ENCODE peak calls at places on chromosomes 4 and X, in nine cellular contexts. J, I, H, Z, N, A, G, X and V are unnamed samples.

GRCh38 chr4:82780398-82781231 is 18.0 kb downstream of the SCD5 start:
- DNase-seq in A (peak), I (no peak), J (no peak), N (no peak), H (peak), Z (no peak), G (no peak), X (peak), V (no peak)

GRCh38 chr4:104693601-104694201 is 199.0 kb upstream of the CXXC4 start:
- DNase-seq in Z (peak), A (no peak), H (no peak), I (peak), J (no peak), N (no peak), G (no peak), X (peak), V (no peak)

GRCh38 chrX:111829345-111829744 is 46.6 kb upstream of the TRPC5OS start:
- DNase-seq in Z (no peak), I (no peak), N (no peak), H (no peak), A (no peak), J (no peak), X (no peak), G (no peak), V (no peak)

GRCh38 chr4:139892973-139893736 is 227.5 kb downstream of the MGST2 start:
- DNase-seq in X (no peak), Z (no peak), G (no peak), N (no peak), J (peak), H (no peak), I (no peak), A (no peak), V (no peak)

GRCh38 chrX:155747520-155747919 is 133.6 kb upstream of the VAMP7 start:
- DNase-seq in A (peak), N (no peak), G (no peak), I (no peak), X (no peak), H (no peak), Z (no peak), J (no peak), V (no peak)

GRCh38 chr4:99403380-99404194 is 31.6 kb downstream of the ADH7 start:
- DNase-seq in N (no peak), J (no peak), G (no peak), X (no peak), H (no peak), Z (peak), I (no peak), A (no peak), V (no peak)

GRCh38 chr4:1523506-1523905 is 117.3 kb upstream of the NKX1-1 start:
- DNase-seq in X (no peak), A (no peak), I (no peak), J (no peak), Z (no peak), H (no peak), N (no peak), G (no peak), V (no peak)

GRCh38 chr4:5691491-5692132 is 16.7 kb downstream of the EVC2 start:
- DNase-seq in H (no peak), Z (no peak), A (no peak), G (no peak), N (no peak), J (no peak), I (no peak), X (no peak), V (no peak)

GRCh38 chr4:66640216-66640615 is 905.1 kb downstream of the CENPC start:
- DNase-seq in A (no peak), G (no peak), J (no peak), H (no peak), I (no peak), Z (no peak), N (no peak), X (no peak), V (no peak)

DNA sequence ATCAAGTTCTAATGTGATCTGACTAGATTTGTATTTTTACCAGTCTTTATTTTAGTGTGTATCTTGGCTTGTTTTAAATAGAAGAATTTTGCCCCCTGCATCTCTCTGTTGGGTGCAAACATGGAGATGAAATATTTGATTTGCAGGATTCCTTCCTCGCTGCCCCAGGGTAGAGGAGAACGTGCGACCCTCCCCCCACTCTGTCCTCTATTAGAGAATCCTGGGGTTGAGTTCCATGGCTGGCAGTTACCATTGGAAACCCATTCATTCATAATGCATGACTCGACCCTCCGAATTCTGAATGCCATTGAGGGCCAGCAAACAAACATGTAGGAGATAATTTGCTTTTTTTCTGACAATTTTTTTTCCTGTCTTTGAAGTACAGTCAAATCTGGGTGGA is 53.7 kb downstream of the TRIM2 start:
- DNase-seq in N (no peak), X (no peak), Z (no peak), G (no peak), A (no peak), H (no peak), I (peak), J (no peak), V (no peak)
- H3K4me3 ChIP-seq in N (no peak), X (no peak), Z (no peak), G (no peak), A (no peak), H (no peak), I (peak), J (no peak), V (no peak)

GRCh38 chr4:8859550-8860095 is 12.0 kb downstream of the HMX1 start:
- DNase-seq in H (no peak), G (no peak), I (peak), A (no peak), Z (no peak), N (no peak), X (no peak), J (no peak), V (no peak)

GRCh38 chr4:8858188-8858924 is 13.3 kb downstream of the HMX1 start:
- DNase-seq in Z (no peak), N (no peak), X (no peak), H (no peak), J (no peak), I (peak), A (no peak), G (no peak), V (no peak)

GRCh38 chr4:8856835-8857590 is 14.6 kb downstream of the HMX1 start:
- DNase-seq in H (no peak), X (no peak), A (no peak), J (no peak), I (peak), N (no peak), G (no peak), Z (no peak), V (no peak)

GRCh38 chr4:8858925-8859210 is 12.8 kb downstream of the HMX1 start:
- DNase-seq in J (no peak), I (no peak), A (no peak), X (no peak), H (no peak), N (no peak), Z (no peak), G (no peak), V (no peak)

DNA sequence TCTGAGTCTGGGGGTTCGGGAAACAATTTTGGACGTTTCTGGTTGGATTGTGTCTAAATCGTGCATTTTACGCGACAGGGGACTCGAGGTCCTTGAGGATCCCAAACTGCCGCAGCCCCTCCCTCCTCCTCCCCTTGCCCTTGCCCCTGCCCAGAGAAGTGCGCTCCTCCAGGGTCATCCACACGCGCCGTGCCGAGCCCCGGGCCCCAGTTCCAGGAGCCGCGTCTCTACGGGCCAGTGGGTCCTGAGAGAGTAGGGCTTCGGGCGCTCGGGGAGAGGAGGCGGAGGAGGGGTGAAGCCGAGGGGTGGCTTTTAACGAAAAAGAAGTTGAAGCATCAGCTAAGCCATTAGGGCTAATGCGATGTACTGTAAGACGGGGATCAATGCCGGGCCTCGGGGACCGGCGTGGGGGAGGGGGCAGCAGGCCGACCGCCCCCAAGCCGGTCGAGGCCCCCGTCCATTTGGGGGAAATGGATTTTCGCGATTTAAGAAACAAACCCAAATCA is 13.9 kb downstream of the HMX1 start:
- DNase-seq in J (no peak), Z (no peak), X (no peak), H (no peak), G (no peak), N (no peak), A (no peak), I (peak), V (no peak)
- H3K4me3 ChIP-seq in J (no peak), Z (peak), X (peak), H (no peak), G (no peak), N (no peak), A (no peak), I (peak), V (no peak)

DNA sequence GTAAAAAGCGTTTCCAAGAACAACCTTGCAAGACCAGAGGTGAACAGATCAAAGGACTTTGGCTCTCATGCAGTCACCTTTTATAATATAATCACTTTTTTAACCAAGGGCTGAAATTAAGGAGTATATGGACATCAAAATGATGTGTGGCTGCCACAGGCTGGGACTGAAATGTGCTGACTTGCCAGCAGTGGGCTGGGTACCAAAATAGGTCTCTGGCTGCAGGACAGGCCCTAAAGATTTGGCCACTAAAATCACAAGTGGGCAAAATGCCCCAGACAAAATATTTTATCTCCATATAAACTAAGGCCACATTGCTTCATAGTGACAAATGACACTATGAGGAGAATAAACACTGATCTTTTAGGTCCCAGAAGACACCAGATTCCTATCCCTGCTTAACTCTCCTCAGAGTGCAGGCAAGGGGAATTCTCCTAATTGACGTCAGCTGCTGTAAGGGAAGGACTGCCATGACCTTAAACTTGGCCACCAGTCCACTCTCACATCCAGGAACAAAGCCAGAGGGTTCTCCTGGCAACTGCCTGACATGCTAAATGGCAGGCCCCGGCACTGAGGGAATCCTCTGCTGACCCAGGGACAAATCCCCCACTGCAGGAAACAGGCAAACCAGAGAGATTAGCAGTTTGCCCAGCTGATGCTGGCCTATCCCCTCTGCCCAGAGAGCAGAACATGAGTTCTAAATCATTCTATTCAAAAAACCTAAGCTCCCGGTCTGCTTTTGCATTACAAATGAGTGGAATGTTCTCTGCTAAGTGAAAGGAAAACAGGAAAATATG is 155.8 kb downstream of the PPP3CA start:
- DNase-seq in J (no peak), G (no peak), A (peak), X (peak), N (peak), Z (no peak), I (no peak), H (peak), V (peak)
- H3K4me3 ChIP-seq in J (no peak), G (no peak), A (no peak), X (no peak), N (no peak), Z (no peak), I (no peak), H (no peak), V (no peak)

GRCh38 chrX:63754860-63755579 is 30.0 kb downstream of the ARHGEF9 start:
- DNase-seq in Z (peak), G (peak), N (peak), X (peak), A (peak), I (peak), J (peak), H (peak), V (peak)

GRCh38 chrX:63751481-63751880 is 33.5 kb downstream of the ARHGEF9 start:
- DNase-seq in X (no peak), G (no peak), J (no peak), H (no peak), I (no peak), N (no peak), A (no peak), Z (no peak), V (no peak)

GRCh38 chrX:63754141-63754859 is 30.7 kb downstream of the ARHGEF9 start:
- DNase-seq in A (peak), N (no peak), X (no peak), G (no peak), H (no peak), Z (no peak), I (no peak), J (no peak), V (no peak)

GRCh38 chrX:63750846-63751245 is 34.2 kb downstream of the ARHGEF9 start:
- DNase-seq in G (no peak), I (no peak), X (no peak), J (no peak), A (no peak), N (no peak), Z (no peak), H (no peak), V (no peak)

DNA sequence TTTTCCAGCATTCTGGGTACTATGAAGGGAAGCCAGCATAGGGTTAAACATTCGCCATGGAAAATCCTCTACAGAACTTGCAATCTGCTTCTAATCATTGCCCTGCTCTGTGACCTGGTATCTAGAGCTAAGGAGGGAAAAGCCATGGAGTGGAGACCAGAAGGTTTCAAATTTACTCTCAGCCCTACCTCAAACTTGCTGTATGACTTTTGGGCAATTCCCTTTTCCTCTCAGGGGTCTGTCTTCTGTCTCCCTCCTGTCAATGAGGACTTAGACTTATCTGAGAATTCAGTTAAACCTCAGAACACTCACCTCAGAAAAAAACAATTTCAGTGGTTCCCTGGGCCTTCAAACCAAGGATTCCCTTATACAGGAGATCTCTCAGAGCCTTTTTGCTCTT is 29.1 kb downstream of the ARHGEF9 start:
- DNase-seq in A (no peak), H (no peak), X (no peak), I (no peak), Z (no peak), G (no peak), N (no peak), J (no peak), V (no peak)
- H3K4me3 ChIP-seq in A (no peak), H (no peak), X (peak), I (no peak), Z (peak), G (peak), N (no peak), J (no peak), V (no peak)

DNA sequence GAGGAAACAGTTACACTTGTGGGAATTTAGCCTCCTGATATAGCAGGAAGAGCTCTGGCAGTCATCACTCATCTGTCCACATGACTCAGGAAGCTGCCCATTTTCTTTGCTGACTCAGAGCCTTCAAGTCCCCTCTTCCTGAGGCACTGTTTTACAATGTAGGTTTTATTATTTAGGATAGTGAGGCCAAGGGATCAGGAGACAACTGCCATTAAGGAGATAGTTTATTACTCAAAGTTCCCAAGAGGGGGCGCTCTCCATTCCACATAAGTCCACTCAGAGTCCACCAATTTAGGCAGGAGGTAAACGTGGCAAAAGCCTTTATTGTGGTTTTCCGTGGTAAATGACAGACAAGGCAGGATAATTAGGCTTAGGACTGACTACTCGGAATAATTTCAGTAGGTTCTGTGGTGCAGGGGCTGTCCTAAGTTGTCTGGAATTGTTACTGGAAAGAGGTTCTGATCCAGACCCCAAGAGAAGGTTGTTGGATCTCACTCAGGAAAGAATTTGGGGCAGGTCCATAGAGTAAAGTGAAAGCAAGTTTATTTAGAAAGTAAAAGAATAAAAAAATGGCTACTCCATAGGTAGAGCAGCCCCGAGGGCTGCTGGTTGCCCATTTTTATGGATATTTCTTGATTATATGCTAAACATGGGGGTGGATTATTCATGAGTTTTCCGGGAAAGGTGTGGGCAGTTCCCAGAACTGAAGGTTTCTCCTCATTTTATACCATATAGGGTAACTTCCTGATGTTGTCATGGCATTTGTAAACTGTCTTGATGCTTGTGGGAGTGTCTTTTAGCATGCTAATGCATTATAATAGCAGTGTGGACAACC is 96.0 kb upstream of the RAB40AL start:
- DNase-seq in Z (no peak), A (no peak), N (no peak), G (no peak), J (no peak), X (peak), I (peak), H (no peak), V (no peak)
- H3K4me3 ChIP-seq in Z (no peak), A (no peak), N (no peak), G (no peak), J (no peak), X (no peak), I (no peak), H (no peak), V (no peak)

GRCh38 chr4:62816566-62816965 is 1592.7 kb downstream of the TECRL start:
- DNase-seq in H (no peak), X (no peak), I (no peak), J (no peak), G (no peak), Z (no peak), N (no peak), A (no peak), V (no peak)
- H3K4me3 ChIP-seq in H (peak), X (no peak), I (no peak), J (no peak), G (no peak), Z (no peak), N (no peak), A (no peak), V (no peak)

GRCh38 chr4:182143822-182144620 is 99.2 kb upstream of the TENM3 start:
- DNase-seq in G (no peak), J (peak), I (peak), X (peak), Z (peak), N (peak), A (no peak), H (peak), V (no peak)
- H3K4me3 ChIP-seq in G (peak), J (peak), I (peak), X (peak), Z (peak), N (peak), A (peak), H (peak), V (peak)

DNA sequence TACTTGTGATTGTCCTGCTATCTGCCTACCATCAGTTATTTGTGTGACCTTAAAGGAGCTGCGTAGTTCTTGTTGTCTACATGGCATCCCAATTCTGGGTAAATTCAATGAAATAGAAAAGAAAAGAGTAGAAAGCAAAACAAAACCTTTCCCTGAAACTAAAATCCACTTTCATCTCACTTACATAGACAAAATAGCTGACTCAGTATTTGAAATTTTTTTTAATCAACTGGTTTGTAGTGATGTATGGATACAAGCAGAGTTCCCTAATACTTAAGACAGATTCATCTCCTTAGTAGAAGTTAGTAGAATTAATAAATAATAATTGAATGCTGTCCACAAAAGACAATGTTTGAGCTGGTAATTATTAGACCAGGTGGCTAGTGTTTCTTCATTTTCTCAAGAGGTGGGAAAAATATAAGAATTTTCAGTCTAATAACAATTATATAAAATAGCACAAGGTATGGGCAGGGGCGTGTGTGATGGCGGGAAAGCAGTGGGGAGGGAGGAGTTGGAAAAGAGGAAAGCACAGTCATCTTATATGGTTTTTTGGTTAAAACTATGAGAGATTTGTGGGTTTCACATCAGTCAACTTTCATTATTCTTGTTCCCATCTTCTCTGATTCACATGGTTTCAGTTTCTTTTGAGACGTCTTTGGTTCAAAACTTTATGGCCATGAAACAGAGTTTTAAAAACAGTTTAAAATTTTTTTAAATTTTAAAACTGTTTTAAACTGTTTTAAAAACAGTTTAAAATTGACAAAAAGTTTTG is 275.2 kb downstream of the SPRY1 start:
- DNase-seq in A (no peak), J (no peak), H (no peak), N (no peak), Z (peak), I (no peak), X (no peak), G (no peak), V (no peak)
- H3K4me3 ChIP-seq in A (no peak), J (no peak), H (peak), N (no peak), Z (no peak), I (no peak), X (no peak), G (no peak), V (no peak)

GRCh38 chr4:155906554-155907247 is 3.2 kb downstream of the TDO2 start:
- DNase-seq in J (peak), I (no peak), G (no peak), A (no peak), Z (no peak), H (no peak), N (peak), X (peak), V (peak)
- H3K4me3 ChIP-seq in J (no peak), I (no peak), G (no peak), A (no peak), Z (no peak), H (no peak), N (no peak), X (no peak), V (no peak)

DNA sequence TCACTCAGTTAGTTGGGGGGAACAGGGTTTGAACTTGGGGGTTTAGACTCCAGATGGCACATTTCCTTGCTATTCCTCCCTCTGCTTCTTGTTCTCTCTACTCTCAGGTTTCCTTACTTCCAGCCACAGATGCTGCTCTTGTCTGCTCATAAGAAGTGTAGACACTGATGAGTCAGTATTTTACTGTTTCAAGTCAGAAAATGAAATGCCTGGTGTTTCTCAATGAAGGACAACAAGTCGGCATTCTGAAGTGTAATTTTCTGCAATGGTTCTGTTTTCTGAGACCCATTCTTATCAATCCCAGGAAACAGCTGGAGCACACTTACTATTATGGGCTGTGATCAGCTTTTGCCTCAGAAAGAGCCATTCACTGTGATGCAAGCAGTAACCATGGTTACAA is 41.9 kb downstream of the SLC4A4 start:
- DNase-seq in H (no peak), N (peak), G (no peak), A (no peak), X (peak), I (no peak), J (no peak), Z (no peak), V (no peak)
- H3K4me3 ChIP-seq in H (no peak), N (no peak), G (no peak), A (no peak), X (no peak), I (no peak), J (no peak), Z (no peak), V (no peak)